ENCODE peak calls at places on chromosomes 7 and 10, in four cellular contexts. One of them, this sample, is unnamed. For H3K4me1, the result is how much of the 10 kb centered on the place peaks cover.

GRCh38 chr7:47948096-47948790 is at the start of gene PKD1L1:
- DNase-seq in hepatocyte: no peak
- DNase-seq in tibial nerve: no peak
- DNase-seq in lower lobe of right lung: no peak
- DNase-seq in this sample: no peak

GRCh38 chr10:77737608-77738007 is 100.0 kb upstream of the KCNMA1 start:
- DNase-seq in hepatocyte: no peak
- DNase-seq in tibial nerve: no peak
- DNase-seq in lower lobe of right lung: no peak
- DNase-seq in this sample: no peak

GRCh38 chr10:89426230-89426868 is 12.0 kb downstream of the IFIT5 start:
- DNase-seq in hepatocyte: peak
- DNase-seq in tibial nerve: peak
- DNase-seq in lower lobe of right lung: no peak
- DNase-seq in this sample: no peak

GRCh38 chr7:12674861-12675260 is 12.6 kb upstream of the ARL4A start:
- DNase-seq in lower lobe of right lung: no peak
- DNase-seq in hepatocyte: peak
- DNase-seq in tibial nerve: no peak
- DNase-seq in this sample: no peak

GRCh38 chr10:98150544-98150943 is 16.1 kb downstream of the R3HCC1L start:
- DNase-seq in hepatocyte: no peak
- DNase-seq in lower lobe of right lung: no peak
- DNase-seq in tibial nerve: no peak
- DNase-seq in this sample: no peak

GRCh38 chr7:55556031-55556430 is 16.3 kb downstream of the VOPP1 start:
- DNase-seq in hepatocyte: no peak
- DNase-seq in lower lobe of right lung: no peak
- DNase-seq in tibial nerve: no peak
- DNase-seq in this sample: no peak

GRCh38 chr10:80444646-80445319 is 9.3 kb upstream of the TSPAN14 start:
- DNase-seq in tibial nerve: peak
- DNase-seq in lower lobe of right lung: peak
- DNase-seq in hepatocyte: peak
- DNase-seq in this sample: peak

GRCh38 chr10:23157691-23158369 is 34.3 kb upstream of the PTF1A start:
- DNase-seq in tibial nerve: no peak
- DNase-seq in hepatocyte: peak
- DNase-seq in lower lobe of right lung: no peak
- DNase-seq in this sample: no peak

GRCh38 chr10:84007482-84007881 is 131.8 kb upstream of the GHITM start:
- DNase-seq in tibial nerve: no peak
- DNase-seq in hepatocyte: no peak
- DNase-seq in lower lobe of right lung: no peak
- DNase-seq in this sample: no peak

GRCh38 chr7:133020501-133020900 is 61.4 kb downstream of the CHCHD3 start:
- DNase-seq in hepatocyte: no peak
- DNase-seq in lower lobe of right lung: no peak
- DNase-seq in tibial nerve: no peak
- DNase-seq in this sample: no peak

GRCh38 chr7:66696774-66697191 is 43.8 kb upstream of the RABGEF1 start:
- DNase-seq in lower lobe of right lung: no peak
- DNase-seq in tibial nerve: no peak
- DNase-seq in hepatocyte: no peak
- DNase-seq in this sample: no peak

GRCh38 chr10:106189254-106189653 is 975.3 kb downstream of the SORCS1 start:
- DNase-seq in hepatocyte: peak
- DNase-seq in lower lobe of right lung: no peak
- DNase-seq in tibial nerve: no peak
- DNase-seq in this sample: no peak

GRCh38 chr10:132458595-132459251 is 61.7 kb downstream of the PWWP2B start:
- DNase-seq in tibial nerve: peak
- DNase-seq in lower lobe of right lung: peak
- DNase-seq in hepatocyte: peak
- DNase-seq in this sample: peak

GRCh38 chr10:15370741-15371701 is at the start of gene FAM171A1:
- DNase-seq in hepatocyte: peak
- DNase-seq in lower lobe of right lung: peak
- DNase-seq in tibial nerve: no peak
- DNase-seq in this sample: peak

GRCh38 chr10:5485290-5485689 is 14.1 kb downstream of the CALML5 start:
- DNase-seq in tibial nerve: no peak
- DNase-seq in hepatocyte: no peak
- DNase-seq in lower lobe of right lung: no peak
- DNase-seq in this sample: no peak

GRCh38 chr10:3357729-3358128 is 185.1 kb upstream of the PITRM1 start:
- DNase-seq in hepatocyte: no peak
- DNase-seq in lower lobe of right lung: no peak
- DNase-seq in tibial nerve: no peak
- DNase-seq in this sample: no peak

GRCh38 chr10:66837990-66838389 is 87.8 kb upstream of the LRRTM3 start:
- DNase-seq in lower lobe of right lung: no peak
- DNase-seq in hepatocyte: no peak
- DNase-seq in tibial nerve: no peak
- DNase-seq in this sample: no peak

GRCh38 chr10:15201589-15202300 is 33.3 kb upstream of the NMT2 start:
- DNase-seq in lower lobe of right lung: no peak
- DNase-seq in hepatocyte: no peak
- DNase-seq in tibial nerve: no peak
- DNase-seq in this sample: no peak

GRCh38 chr7:155356323-155357105 is 58.8 kb downstream of the INSIG1 start:
- DNase-seq in tibial nerve: no peak
- DNase-seq in lower lobe of right lung: peak
- DNase-seq in hepatocyte: peak
- DNase-seq in this sample: no peak

GRCh38 chr10:24446739-24447138 is 237.8 kb downstream of the KIAA1217 start:
- DNase-seq in hepatocyte: no peak
- DNase-seq in tibial nerve: no peak
- DNase-seq in lower lobe of right lung: no peak
- DNase-seq in this sample: no peak

GRCh38 chr10:112224933-112225529 is 41.5 kb upstream of the GPAM start:
- DNase-seq in tibial nerve: no peak
- DNase-seq in lower lobe of right lung: no peak
- DNase-seq in hepatocyte: no peak
- DNase-seq in this sample: no peak
- H3K4me1 ChIP-seq in tibial nerve: under half
- H3K4me1 ChIP-seq in lower lobe of right lung: under half
- H3K4me1 ChIP-seq in hepatocyte: under half
- H3K4me1 ChIP-seq in this sample: under half

GRCh38 chr10:102720775-102721301 is 6.4 kb downstream of the SFXN2 start:
- DNase-seq in tibial nerve: no peak
- DNase-seq in lower lobe of right lung: no peak
- DNase-seq in hepatocyte: no peak
- DNase-seq in this sample: no peak
- H3K4me1 ChIP-seq in tibial nerve: under half
- H3K4me1 ChIP-seq in lower lobe of right lung: under half
- H3K4me1 ChIP-seq in hepatocyte: under half
- H3K4me1 ChIP-seq in this sample: under half

DNA sequence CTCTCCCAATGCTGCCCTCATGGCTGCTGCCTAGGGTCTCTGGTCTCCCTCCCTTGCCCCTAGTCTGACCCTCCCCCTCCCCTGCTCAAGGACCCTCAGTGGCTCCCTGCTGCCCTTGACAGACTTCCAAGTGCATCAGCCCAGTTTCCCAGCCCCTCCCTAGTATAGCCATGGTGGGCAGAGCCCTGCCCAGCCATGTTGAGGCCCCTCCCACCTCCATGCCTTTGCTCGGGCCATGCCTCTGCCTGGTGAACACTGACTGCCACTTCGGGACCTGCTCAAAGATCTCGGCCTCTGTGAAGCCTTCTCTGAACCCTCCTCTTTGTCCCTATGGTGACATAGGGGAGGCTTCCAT is 73.2 kb downstream of the MYL10 start:
- DNase-seq in hepatocyte: no peak
- DNase-seq in lower lobe of right lung: no peak
- DNase-seq in tibial nerve: no peak
- DNase-seq in this sample: no peak
- H3K4me1 ChIP-seq in hepatocyte: under half
- H3K4me1 ChIP-seq in lower lobe of right lung: under half
- H3K4me1 ChIP-seq in tibial nerve: under half
- H3K4me1 ChIP-seq in this sample: under half

GRCh38 chr7:35454575-35455385 is 200.9 kb upstream of the TBX20 start:
- DNase-seq in lower lobe of right lung: no peak
- DNase-seq in tibial nerve: no peak
- DNase-seq in hepatocyte: no peak
- DNase-seq in this sample: no peak

GRCh38 chr7:35446091-35446490 is 192.2 kb upstream of the TBX20 start:
- DNase-seq in hepatocyte: no peak
- DNase-seq in lower lobe of right lung: no peak
- DNase-seq in tibial nerve: no peak
- DNase-seq in this sample: no peak

DNA sequence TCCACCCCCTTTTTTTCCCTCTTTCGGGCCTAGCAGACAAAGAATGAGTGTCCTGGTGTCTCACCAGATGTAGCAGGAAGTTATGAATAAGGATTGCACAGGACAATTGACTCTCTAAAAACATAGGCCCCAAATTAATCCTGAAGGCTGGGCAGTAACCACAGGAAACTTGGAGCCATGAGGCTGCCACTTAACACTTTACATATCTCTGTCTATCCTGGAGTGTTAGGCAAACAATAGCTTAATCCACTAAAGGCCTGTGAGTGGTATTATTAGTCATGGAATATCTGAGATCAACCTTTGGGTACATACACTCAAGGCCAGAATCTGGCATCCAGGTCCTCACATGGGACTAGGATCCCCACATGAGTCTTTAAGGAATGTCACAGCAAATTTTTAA is 196.6 kb upstream of the TBX20 start:
- DNase-seq in hepatocyte: no peak
- DNase-seq in lower lobe of right lung: no peak
- DNase-seq in tibial nerve: no peak
- DNase-seq in this sample: no peak
- H3K4me1 ChIP-seq in hepatocyte: under half
- H3K4me1 ChIP-seq in lower lobe of right lung: under half
- H3K4me1 ChIP-seq in tibial nerve: under half
- H3K4me1 ChIP-seq in this sample: under half

GRCh38 chr10:104334561-104334960 is 3.7 kb downstream of the ITPRIP start:
- DNase-seq in tibial nerve: no peak
- DNase-seq in hepatocyte: no peak
- DNase-seq in lower lobe of right lung: no peak
- DNase-seq in this sample: no peak
- H3K4me1 ChIP-seq in tibial nerve: half or more
- H3K4me1 ChIP-seq in hepatocyte: under half
- H3K4me1 ChIP-seq in lower lobe of right lung: half or more
- H3K4me1 ChIP-seq in this sample: under half

DNA sequence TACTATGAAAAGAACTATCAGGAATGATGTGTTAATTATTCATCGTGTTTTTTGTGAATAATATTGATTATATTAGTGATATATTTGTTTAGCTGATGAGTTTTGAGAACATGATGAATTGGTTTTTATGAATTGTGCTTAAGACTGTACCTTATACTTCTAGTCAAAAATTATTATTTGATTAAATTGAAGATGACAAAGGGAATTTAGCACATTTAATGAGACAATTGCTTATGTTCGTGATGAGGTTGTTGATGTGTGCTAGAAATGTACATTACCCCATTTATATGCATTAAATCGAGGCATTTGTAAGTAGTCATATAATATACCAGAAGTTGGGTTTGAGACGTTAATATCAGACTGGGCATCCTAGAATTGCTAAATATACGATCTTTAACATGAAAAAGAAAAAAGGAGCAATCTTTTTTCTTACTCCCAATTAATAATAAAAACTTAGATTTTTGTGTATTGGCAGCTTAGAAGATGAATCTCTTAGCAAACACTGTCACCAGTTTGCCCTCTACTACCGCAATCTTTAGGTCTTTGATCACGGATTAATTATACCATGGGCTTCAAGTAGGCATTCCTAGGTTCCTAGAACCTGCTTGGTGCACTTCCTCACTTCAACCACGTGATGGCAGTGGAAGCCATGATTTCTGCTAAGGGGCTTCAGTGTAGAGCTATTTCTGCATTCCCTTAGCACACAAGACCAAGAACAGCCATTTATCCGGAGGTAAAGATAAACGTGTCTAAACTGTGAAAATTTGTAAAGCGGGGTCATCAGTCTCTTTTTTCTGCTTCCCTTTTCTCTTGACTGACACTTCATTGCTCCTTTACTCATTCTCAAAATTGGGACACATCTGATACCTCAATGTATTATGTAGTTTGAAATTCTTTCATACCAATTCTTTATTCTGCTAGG is 1.6 kb downstream of the KLHDC10 start:
- DNase-seq in hepatocyte: peak
- DNase-seq in lower lobe of right lung: no peak
- DNase-seq in tibial nerve: peak
- DNase-seq in this sample: peak
- H3K4me1 ChIP-seq in hepatocyte: under half
- H3K4me1 ChIP-seq in lower lobe of right lung: half or more
- H3K4me1 ChIP-seq in tibial nerve: half or more
- H3K4me1 ChIP-seq in this sample: under half

GRCh38 chr10:127997937-127998336 is 91.0 kb downstream of the PTPRE start:
- DNase-seq in lower lobe of right lung: no peak
- DNase-seq in tibial nerve: no peak
- DNase-seq in hepatocyte: no peak
- DNase-seq in this sample: no peak
- H3K4me1 ChIP-seq in lower lobe of right lung: under half
- H3K4me1 ChIP-seq in tibial nerve: under half
- H3K4me1 ChIP-seq in hepatocyte: under half
- H3K4me1 ChIP-seq in this sample: under half

DNA sequence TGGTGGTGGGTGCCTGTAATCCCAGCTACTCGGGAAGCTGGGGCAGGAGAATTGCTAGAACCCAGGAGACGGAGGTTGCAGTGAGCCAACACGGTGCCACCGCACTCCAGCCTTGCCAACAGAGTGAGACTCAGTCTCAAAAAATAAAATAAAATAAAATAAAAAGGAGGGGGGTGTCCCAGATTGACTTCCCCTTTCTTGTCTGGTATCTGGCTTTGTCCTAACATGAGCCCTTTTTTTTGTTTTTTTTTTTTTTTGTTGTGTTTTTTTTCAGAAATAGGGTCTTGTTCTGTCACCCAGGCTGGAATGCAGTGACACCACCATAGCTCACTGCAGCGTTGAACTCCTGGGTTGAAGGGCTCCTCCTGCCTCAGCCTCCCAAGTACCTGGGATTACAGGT is 4.7 kb downstream of the CASP2 start:
- DNase-seq in tibial nerve: no peak
- DNase-seq in lower lobe of right lung: no peak
- DNase-seq in hepatocyte: no peak
- DNase-seq in this sample: no peak
- H3K4me1 ChIP-seq in tibial nerve: under half
- H3K4me1 ChIP-seq in lower lobe of right lung: under half
- H3K4me1 ChIP-seq in hepatocyte: under half
- H3K4me1 ChIP-seq in this sample: under half

DNA sequence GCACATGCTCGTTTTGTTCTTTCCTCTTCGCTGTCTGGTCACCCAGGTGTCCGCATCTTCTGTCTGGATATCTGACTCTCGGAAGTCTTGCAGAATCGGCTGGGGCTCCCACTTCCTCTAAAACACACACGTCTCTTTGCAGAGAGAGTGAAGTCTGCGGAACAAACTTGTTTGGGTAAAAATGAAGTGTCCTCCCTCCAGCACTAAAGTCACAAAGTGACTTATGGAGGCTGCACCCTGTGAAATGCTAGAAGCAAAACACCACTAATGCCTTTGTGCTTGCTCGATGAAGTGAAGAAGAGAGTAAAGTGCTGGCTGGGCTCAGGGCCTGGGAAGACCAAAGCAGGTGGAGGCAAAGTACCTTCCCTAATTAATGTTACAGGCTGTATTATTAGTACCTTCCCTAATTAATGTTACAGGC is 71.4 kb downstream of the FGFR2 start:
- DNase-seq in hepatocyte: no peak
- DNase-seq in tibial nerve: no peak
- DNase-seq in lower lobe of right lung: no peak
- DNase-seq in this sample: no peak
- H3K4me1 ChIP-seq in hepatocyte: half or more
- H3K4me1 ChIP-seq in tibial nerve: under half
- H3K4me1 ChIP-seq in lower lobe of right lung: under half
- H3K4me1 ChIP-seq in this sample: under half